ENCODE peak calls at places on chromosomes 13 and 19, in six cellular contexts. One of them, this sample, is unnamed.

GRCh38 chr13:106466691-106467405 is 68.6 kb downstream of the EFNB2 start:
- DNase-seq in MM.1S: no peak
- DNase-seq in body of pancreas: no peak
- DNase-seq in breast epithelium: no peak
- DNase-seq in nephron progenitor cell: no peak
- DNase-seq in stomach: no peak
- DNase-seq in this sample: no peak

GRCh38 chr19:15237759-15238638 is 5.8 kb upstream of the EPHX3 start:
- DNase-seq in stomach: no peak
- DNase-seq in body of pancreas: no peak
- DNase-seq in nephron progenitor cell: no peak
- DNase-seq in MM.1S: no peak
- DNase-seq in breast epithelium: no peak
- DNase-seq in this sample: no peak

GRCh38 chr19:2912306-2912705 is 11.6 kb downstream of the ZNF57 start:
- DNase-seq in breast epithelium: no peak
- DNase-seq in MM.1S: no peak
- DNase-seq in nephron progenitor cell: no peak
- DNase-seq in stomach: no peak
- DNase-seq in body of pancreas: no peak
- DNase-seq in this sample: no peak

GRCh38 chr13:77697208-77698103 is at the start of gene SLAIN1:
- DNase-seq in MM.1S: peak
- DNase-seq in breast epithelium: peak
- DNase-seq in stomach: peak
- DNase-seq in nephron progenitor cell: peak
- DNase-seq in body of pancreas: peak
- DNase-seq in this sample: peak

GRCh38 chr13:20334309-20334708 is 102.2 kb upstream of the GJB6 start:
- DNase-seq in body of pancreas: no peak
- DNase-seq in stomach: no peak
- DNase-seq in breast epithelium: no peak
- DNase-seq in MM.1S: no peak
- DNase-seq in nephron progenitor cell: no peak
- DNase-seq in this sample: no peak

GRCh38 chr13:55244991-55245644 is 1895.6 kb upstream of the PRR20A start:
- DNase-seq in nephron progenitor cell: peak
- DNase-seq in stomach: no peak
- DNase-seq in MM.1S: no peak
- DNase-seq in breast epithelium: no peak
- DNase-seq in body of pancreas: no peak
- DNase-seq in this sample: no peak

GRCh38 chr19:16571689-16572331 is 405 bp downstream of the SLC35E1 start:
- DNase-seq in body of pancreas: no peak
- DNase-seq in MM.1S: peak
- DNase-seq in breast epithelium: no peak
- DNase-seq in nephron progenitor cell: no peak
- DNase-seq in stomach: peak
- DNase-seq in this sample: peak

GRCh38 chr13:102846261-102847015 is 606 bp downstream of the ERCC5 start:
- DNase-seq in stomach: peak
- DNase-seq in MM.1S: peak
- DNase-seq in body of pancreas: peak
- DNase-seq in breast epithelium: no peak
- DNase-seq in nephron progenitor cell: peak
- DNase-seq in this sample: peak

GRCh38 chr19:5987077-5987818 is 9.3 kb upstream of the RANBP3 start:
- DNase-seq in breast epithelium: peak
- DNase-seq in nephron progenitor cell: peak
- DNase-seq in body of pancreas: peak
- DNase-seq in MM.1S: peak
- DNase-seq in stomach: peak
- DNase-seq in this sample: peak

GRCh38 chr19:11446271-11446651 is 10.8 kb downstream of the PRKCSH start:
- DNase-seq in stomach: no peak
- DNase-seq in body of pancreas: no peak
- DNase-seq in breast epithelium: no peak
- DNase-seq in nephron progenitor cell: no peak
- DNase-seq in MM.1S: no peak
- DNase-seq in this sample: no peak

GRCh38 chr13:64007334-64007733 is 2591.7 kb upstream of the PCDH20 start:
- DNase-seq in nephron progenitor cell: no peak
- DNase-seq in body of pancreas: no peak
- DNase-seq in breast epithelium: no peak
- DNase-seq in stomach: no peak
- DNase-seq in MM.1S: no peak
- DNase-seq in this sample: no peak

GRCh38 chr19:9939301-9939913 is 3.1 kb upstream of the OLFM2 start:
- DNase-seq in stomach: no peak
- DNase-seq in breast epithelium: no peak
- DNase-seq in MM.1S: no peak
- DNase-seq in body of pancreas: no peak
- DNase-seq in nephron progenitor cell: no peak
- DNase-seq in this sample: no peak

GRCh38 chr13:48859168-48860105 is 116.3 kb upstream of the FNDC3A start:
- DNase-seq in body of pancreas: no peak
- DNase-seq in MM.1S: no peak
- DNase-seq in breast epithelium: no peak
- DNase-seq in stomach: no peak
- DNase-seq in nephron progenitor cell: peak
- DNase-seq in this sample: peak

GRCh38 chr19:5340637-5341447 is at the start of gene PTPRS:
- DNase-seq in stomach: peak
- DNase-seq in body of pancreas: peak
- DNase-seq in MM.1S: no peak
- DNase-seq in breast epithelium: peak
- DNase-seq in nephron progenitor cell: peak
- DNase-seq in this sample: peak

GRCh38 chr13:36915106-36915505 is 4.9 kb downstream of the SMAD9 start:
- DNase-seq in MM.1S: no peak
- DNase-seq in breast epithelium: no peak
- DNase-seq in nephron progenitor cell: no peak
- DNase-seq in stomach: no peak
- DNase-seq in body of pancreas: no peak
- DNase-seq in this sample: no peak

GRCh38 chr13:38255600-38255999 is 94.1 kb upstream of the UFM1 start:
- DNase-seq in breast epithelium: no peak
- DNase-seq in stomach: no peak
- DNase-seq in body of pancreas: no peak
- DNase-seq in MM.1S: no peak
- DNase-seq in nephron progenitor cell: no peak
- DNase-seq in this sample: no peak

GRCh38 chr19:40755248-40755624 is 4.2 kb downstream of the SNRPA start:
- DNase-seq in breast epithelium: no peak
- DNase-seq in body of pancreas: no peak
- DNase-seq in nephron progenitor cell: no peak
- DNase-seq in MM.1S: no peak
- DNase-seq in stomach: no peak
- DNase-seq in this sample: no peak

GRCh38 chr13:101025519-101025918 is 350.9 kb upstream of the TMTC4 start:
- DNase-seq in breast epithelium: no peak
- DNase-seq in body of pancreas: no peak
- DNase-seq in MM.1S: no peak
- DNase-seq in nephron progenitor cell: no peak
- DNase-seq in stomach: no peak
- DNase-seq in this sample: no peak

GRCh38 chr13:29435125-29435911 is 160.2 kb downstream of the SLC7A1 start:
- DNase-seq in nephron progenitor cell: no peak
- DNase-seq in stomach: no peak
- DNase-seq in breast epithelium: no peak
- DNase-seq in MM.1S: no peak
- DNase-seq in body of pancreas: no peak
- DNase-seq in this sample: no peak

GRCh38 chr19:11269408-11269807 is 7.1 kb upstream of the DOCK6 start:
- DNase-seq in breast epithelium: no peak
- DNase-seq in MM.1S: no peak
- DNase-seq in nephron progenitor cell: no peak
- DNase-seq in body of pancreas: no peak
- DNase-seq in stomach: no peak
- DNase-seq in this sample: no peak

GRCh38 chr13:91313103-91313502 is 34.4 kb upstream of the MIR17HG start:
- DNase-seq in body of pancreas: no peak
- DNase-seq in nephron progenitor cell: no peak
- DNase-seq in MM.1S: peak
- DNase-seq in breast epithelium: no peak
- DNase-seq in stomach: no peak
- DNase-seq in this sample: peak

GRCh38 chr13:29886446-29886845 is 36.0 kb upstream of the UBL3 start:
- DNase-seq in breast epithelium: no peak
- DNase-seq in body of pancreas: no peak
- DNase-seq in MM.1S: no peak
- DNase-seq in stomach: no peak
- DNase-seq in nephron progenitor cell: no peak
- DNase-seq in this sample: no peak

GRCh38 chr19:10855879-10856522 is 7.8 kb downstream of the C19orf38 start:
- DNase-seq in stomach: no peak
- DNase-seq in breast epithelium: no peak
- DNase-seq in nephron progenitor cell: peak
- DNase-seq in MM.1S: no peak
- DNase-seq in body of pancreas: no peak
- DNase-seq in this sample: no peak

GRCh38 chr19:52941941-52942370 is 18.7 kb upstream of the ZNF888 start:
- DNase-seq in MM.1S: peak
- DNase-seq in nephron progenitor cell: peak
- DNase-seq in body of pancreas: peak
- DNase-seq in stomach: peak
- DNase-seq in breast epithelium: no peak
- DNase-seq in this sample: no peak

GRCh38 chr13:114100446-114101320 is 31.7 kb downstream of the RASA3 start:
- DNase-seq in MM.1S: peak
- DNase-seq in body of pancreas: peak
- DNase-seq in stomach: no peak
- DNase-seq in nephron progenitor cell: peak
- DNase-seq in breast epithelium: no peak
- DNase-seq in this sample: peak

GRCh38 chr13:81987159-81987558 is 1646.2 kb upstream of the SPRY2 start:
- DNase-seq in stomach: no peak
- DNase-seq in MM.1S: no peak
- DNase-seq in breast epithelium: no peak
- DNase-seq in body of pancreas: no peak
- DNase-seq in nephron progenitor cell: no peak
- DNase-seq in this sample: no peak
- TF ChIP-seq CTCF in stomach: no peak
- TF ChIP-seq CTCF in MM.1S: no peak
- TF ChIP-seq CTCF in breast epithelium: no peak
- TF ChIP-seq CTCF in body of pancreas: no peak
- TF ChIP-seq CTCF in nephron progenitor cell: no peak
- TF ChIP-seq CTCF in this sample: no peak

GRCh38 chr19:45179848-45180370 is 1.3 kb downstream of the BLOC1S3 start:
- DNase-seq in nephron progenitor cell: no peak
- DNase-seq in breast epithelium: no peak
- DNase-seq in MM.1S: no peak
- DNase-seq in stomach: no peak
- DNase-seq in body of pancreas: no peak
- DNase-seq in this sample: no peak

GRCh38 chr19:45177817-45178261 is at the start of gene TRAPPC6A:
- DNase-seq in nephron progenitor cell: no peak
- DNase-seq in MM.1S: no peak
- DNase-seq in body of pancreas: no peak
- DNase-seq in breast epithelium: no peak
- DNase-seq in stomach: peak
- DNase-seq in this sample: no peak

GRCh38 chr19:45179063-45179847 is 671 bp downstream of the BLOC1S3 start:
- DNase-seq in nephron progenitor cell: peak
- DNase-seq in MM.1S: peak
- DNase-seq in body of pancreas: peak
- DNase-seq in stomach: peak
- DNase-seq in breast epithelium: no peak
- DNase-seq in this sample: peak

GRCh38 chr19:45175663-45176345 is 2.2 kb downstream of the TRAPPC6A start:
- DNase-seq in MM.1S: no peak
- DNase-seq in stomach: no peak
- DNase-seq in body of pancreas: no peak
- DNase-seq in nephron progenitor cell: no peak
- DNase-seq in breast epithelium: no peak
- DNase-seq in this sample: no peak

DNA sequence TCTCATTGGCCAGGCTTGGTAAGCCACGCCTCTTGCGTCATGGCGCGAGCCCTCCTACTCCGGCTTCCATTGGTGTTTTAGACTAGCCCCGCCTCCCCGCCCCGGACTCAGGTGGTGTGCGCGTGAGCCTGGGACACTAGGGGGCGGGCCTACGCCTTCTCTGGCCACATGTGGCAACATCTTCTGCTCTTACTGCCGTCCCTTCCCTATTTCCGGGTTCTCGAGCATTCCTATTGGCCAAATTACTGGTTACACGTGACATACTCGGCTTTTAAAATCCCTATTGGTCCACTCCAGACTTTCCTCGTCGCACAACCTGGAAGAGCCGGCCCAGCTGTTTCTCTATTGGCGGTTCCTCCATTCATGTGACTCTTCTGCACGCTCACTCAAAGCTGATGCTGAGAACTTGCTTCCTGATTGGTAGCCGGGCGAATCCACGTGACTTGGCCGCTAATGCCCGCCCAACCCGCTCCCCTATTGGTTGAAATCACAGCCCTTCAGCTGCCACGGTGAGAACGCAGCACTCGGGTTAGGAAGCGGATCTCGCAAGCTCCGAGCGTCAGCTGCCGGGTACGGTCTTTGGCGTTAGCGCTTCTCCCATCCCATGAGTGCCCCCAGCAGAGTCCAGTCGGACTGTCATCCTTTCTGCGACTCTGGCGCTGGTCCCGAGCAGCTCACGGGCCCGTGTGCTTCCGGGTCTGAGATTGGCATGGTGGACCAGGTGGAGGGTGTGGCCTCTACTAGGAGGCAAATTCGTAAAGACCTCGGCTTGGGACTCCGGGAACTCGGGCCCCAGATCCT is at the start of gene BLOC1S3:
- DNase-seq in stomach: peak
- DNase-seq in body of pancreas: peak
- DNase-seq in MM.1S: peak
- DNase-seq in breast epithelium: peak
- DNase-seq in nephron progenitor cell: peak
- DNase-seq in this sample: peak
- TF ChIP-seq CTCF in stomach: no peak
- TF ChIP-seq CTCF in body of pancreas: no peak
- TF ChIP-seq CTCF in MM.1S: peak
- TF ChIP-seq CTCF in breast epithelium: peak
- TF ChIP-seq CTCF in nephron progenitor cell: peak
- TF ChIP-seq CTCF in this sample: peak

GRCh38 chr19:18856385-18857126 is 24.8 kb downstream of the UPF1 start:
- DNase-seq in nephron progenitor cell: no peak
- DNase-seq in stomach: no peak
- DNase-seq in body of pancreas: no peak
- DNase-seq in breast epithelium: no peak
- DNase-seq in MM.1S: no peak
- DNase-seq in this sample: no peak
- TF ChIP-seq CTCF in nephron progenitor cell: peak
- TF ChIP-seq CTCF in stomach: no peak
- TF ChIP-seq CTCF in body of pancreas: no peak
- TF ChIP-seq CTCF in breast epithelium: no peak
- TF ChIP-seq CTCF in MM.1S: no peak
- TF ChIP-seq CTCF in this sample: no peak

DNA sequence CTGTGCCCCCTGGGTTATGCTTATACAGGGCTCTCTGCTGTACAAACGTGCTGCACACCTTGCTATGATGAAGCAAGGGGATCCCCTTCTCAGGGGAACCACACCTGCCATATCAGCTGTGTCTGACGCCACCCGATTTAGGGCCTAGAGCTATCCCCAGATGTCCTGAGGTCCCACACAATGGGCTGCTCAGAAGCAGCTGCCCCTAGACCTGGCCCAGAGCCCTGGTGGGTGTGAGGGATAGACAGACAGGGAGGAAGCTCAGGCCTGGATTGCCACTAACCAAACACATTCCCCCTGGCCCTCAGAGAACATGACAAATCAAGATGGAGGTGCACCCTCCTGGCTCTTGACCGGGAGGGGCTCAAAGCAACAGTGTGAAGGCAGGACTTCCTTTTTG is 59.3 kb downstream of the TSHZ3 start:
- DNase-seq in nephron progenitor cell: no peak
- DNase-seq in stomach: no peak
- DNase-seq in MM.1S: no peak
- DNase-seq in breast epithelium: no peak
- DNase-seq in body of pancreas: no peak
- DNase-seq in this sample: no peak
- TF ChIP-seq CTCF in nephron progenitor cell: no peak
- TF ChIP-seq CTCF in stomach: no peak
- TF ChIP-seq CTCF in MM.1S: no peak
- TF ChIP-seq CTCF in breast epithelium: no peak
- TF ChIP-seq CTCF in body of pancreas: no peak
- TF ChIP-seq CTCF in this sample: no peak